ENCODE peak calls at places on chromosome 12, in four cellular contexts. K is HepG2, T is K562, E is Panc1. H is an unnamed sample.

GRCh38 chr12:4292266-4293063 is 18.9 kb downstream of the CCND2 start:
- DNase-seq in K (no peak), T (no peak), E (no peak), H (no peak)

GRCh38 chr12:103729499-103729898 is 111.5 kb downstream of the NT5DC3 start:
- DNase-seq in E (no peak), K (no peak), T (no peak), H (no peak)

GRCh38 chr12:27083861-27084271 is 1.5 kb upstream of the C12orf71 start:
- DNase-seq in K (no peak), T (no peak), E (no peak), H (no peak)

GRCh38 chr12:80648866-80649265 is 58.6 kb upstream of the MYF6 start:
- DNase-seq in T (no peak), E (no peak), K (no peak), H (no peak)

GRCh38 chr12:18595406-18595805 is 142.4 kb downstream of the PLCZ1 start:
- DNase-seq in E (no peak), K (no peak), T (no peak), H (no peak)

GRCh38 chr12:50641566-50641965 is 122.3 kb upstream of the ATF1 start:
- DNase-seq in T (peak), E (no peak), K (no peak), H (no peak)

GRCh38 chr12:80681-81190 is 14.2 kb downstream of the IQSEC3 start:
- DNase-seq in T (no peak), K (no peak), E (no peak), H (no peak)

GRCh38 chr12:59388694-59389093 is 207.1 kb upstream of the SLC16A7 start:
- DNase-seq in T (no peak), E (no peak), K (no peak), H (no peak)

GRCh38 chr12:116381744-116382455 is 104.4 kb upstream of the MED13L start:
- DNase-seq in E (no peak), K (no peak), T (no peak), H (no peak)

GRCh38 chr12:49777800-49778748 is 36.7 kb downstream of the TMBIM6 start:
- DNase-seq in T (peak), K (peak), E (no peak), H (peak)

GRCh38 chr12:81757731-81758325 is 1.3 kb downstream of the PPFIA2 start:
- DNase-seq in E (no peak), K (no peak), T (no peak), H (no peak)
- H3K4me3 ChIP-seq in E (no peak), K (no peak), T (no peak), H (peak)

GRCh38 chr12:47400251-47400650 is 305.6 kb downstream of the RPAP3 start:
- DNase-seq in E (no peak), T (no peak), K (no peak), H (no peak)
- TF ChIP-seq TCF7L2 in E (no peak), T (no peak), K (no peak), H (no peak)

DNA sequence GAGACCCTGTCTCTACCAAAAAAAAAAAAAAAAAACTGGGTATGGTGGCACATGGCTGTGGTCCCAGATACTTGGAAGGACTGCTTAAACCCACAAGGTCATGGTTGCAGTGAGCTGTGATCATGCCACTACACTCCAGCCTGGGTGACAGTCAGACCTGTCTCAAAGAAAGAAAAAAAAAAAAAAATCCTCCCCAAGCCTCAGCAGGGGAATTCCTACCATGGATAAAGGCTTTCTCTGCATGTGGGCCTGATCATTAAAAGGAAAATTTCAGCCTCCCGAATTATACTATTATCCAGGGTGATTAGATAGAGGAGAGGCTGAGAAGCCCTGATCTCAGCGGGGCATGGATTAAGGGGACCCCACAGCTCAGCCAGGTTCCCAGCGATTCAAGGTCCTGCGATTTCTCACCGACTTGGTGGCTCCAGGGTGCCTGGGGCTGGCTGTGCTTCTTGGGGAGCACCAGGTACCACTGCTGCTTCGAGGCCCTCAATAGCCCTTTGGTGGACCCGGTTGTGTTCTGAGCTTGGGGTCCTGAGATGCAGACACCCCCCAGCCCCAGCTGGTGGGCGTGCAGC is 5.6 kb downstream of the SH2B3 start:
- DNase-seq in E (no peak), K (no peak), T (no peak), H (no peak)
- H3K4me3 ChIP-seq in E (no peak), K (no peak), T (no peak), H (no peak)

GRCh38 chr12:96120359-96121100 is 73.6 kb upstream of the ELK3 start:
- DNase-seq in E (no peak), T (peak), K (no peak), H (no peak)

GRCh38 chr12:96112733-96113132 is 77.3 kb upstream of the LTA4H start:
- DNase-seq in T (no peak), K (peak), E (no peak), H (no peak)

GRCh38 chr12:96121271-96121711 is 72.9 kb upstream of the ELK3 start:
- DNase-seq in K (no peak), T (no peak), E (no peak), H (no peak)

GRCh38 chr12:96117460-96117859 is 76.7 kb upstream of the ELK3 start:
- DNase-seq in T (no peak), K (peak), E (no peak), H (no peak)
- TF ChIP-seq TCF7L2 in T (no peak), K (peak), E (no peak), H (no peak)

GRCh38 chr12:52874573-52875435 is 26.0 kb upstream of the KRT78 start:
- DNase-seq in E (no peak), T (no peak), K (no peak), H (no peak)
- H3K4me3 ChIP-seq in E (peak), T (peak), K (peak), H (peak)

H was measured in HCT116.